ENCODE peak calls at places on chromosomes 5 and 9, in six cellular contexts. I is hepatocyte, A is lung, S is lower leg skin, F is RWPE1, C is GM10248. H is an unnamed sample.

GRCh38 chr5:57302164-57302563 is 128.3 kb downstream of the GPBP1 start:
- DNase-seq in I (no peak), A (no peak), S (no peak), F (peak), C (no peak), H (no peak)

GRCh38 chr9:102124465-102124864 is 386.0 kb upstream of the GRIN3A start:
- DNase-seq in I (no peak), A (no peak), S (no peak), F (no peak), C (no peak), H (no peak)

GRCh38 chr9:36499156-36499886 is 73.4 kb upstream of the MELK start:
- DNase-seq in I (peak), A (no peak), S (no peak), F (no peak), C (no peak), H (peak)

GRCh38 chr5:80466669-80467485 is 21.0 kb upstream of the FAM151B start:
- DNase-seq in I (no peak), A (no peak), S (no peak), F (peak), C (no peak), H (no peak)

GRCh38 chr9:134410078-134410834 is 84.0 kb downstream of the RXRA start:
- DNase-seq in I (no peak), A (peak), S (no peak), F (no peak), C (no peak), H (no peak)

GRCh38 chr5:114305402-114306207 is 56.3 kb upstream of the KCNN2 start:
- DNase-seq in I (peak), A (no peak), S (no peak), F (no peak), C (peak), H (no peak)

GRCh38 chr9:131960805-131961495 is 118.7 kb downstream of the MED27 start:
- DNase-seq in I (no peak), A (no peak), S (no peak), F (peak), C (no peak), H (no peak)

GRCh38 chr9:16223074-16223871 is 647.2 kb downstream of the BNC2 start:
- DNase-seq in I (peak), A (no peak), S (no peak), F (no peak), C (no peak), H (no peak)

GRCh38 chr5:124705577-124705976 is 40.9 kb downstream of the ZNF608 start:
- DNase-seq in I (no peak), A (no peak), S (no peak), F (no peak), C (no peak), H (no peak)

GRCh38 chr5:138803935-138804334 is 50.7 kb downstream of the CTNNA1 start:
- DNase-seq in I (no peak), A (no peak), S (no peak), F (no peak), C (no peak), H (no peak)

GRCh38 chr5:138809391-138809790 is 56.2 kb downstream of the CTNNA1 start:
- DNase-seq in I (no peak), A (no peak), S (no peak), F (no peak), C (no peak), H (no peak)

GRCh38 chr5:138803285-138803684 is 50.1 kb downstream of the CTNNA1 start:
- DNase-seq in I (no peak), A (no peak), S (no peak), F (no peak), C (no peak), H (no peak)

GRCh38 chr5:138807182-138807581 is 54.0 kb downstream of the CTNNA1 start:
- DNase-seq in I (no peak), A (no peak), S (no peak), F (no peak), C (no peak), H (no peak)

DNA sequence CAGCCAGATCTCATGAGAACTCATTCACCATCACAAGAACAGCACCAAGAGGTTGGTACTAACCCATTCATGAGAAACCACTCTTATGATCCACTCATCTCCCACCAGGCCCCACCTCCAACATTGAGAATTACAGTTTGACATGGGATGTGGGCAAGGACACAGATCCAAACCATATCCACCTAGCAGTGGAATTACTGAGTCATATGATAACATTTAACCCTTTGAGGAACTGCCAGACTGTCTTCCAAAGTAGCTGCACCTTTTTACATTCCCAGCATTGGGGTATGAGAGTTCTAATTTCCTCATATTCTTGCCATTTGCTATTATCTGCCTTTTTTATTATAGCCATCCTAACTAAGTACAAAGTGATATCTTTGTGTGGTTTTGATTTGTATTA is 51.9 kb downstream of the CTNNA1 start:
- DNase-seq in I (no peak), A (no peak), S (no peak), F (no peak), C (no peak), H (no peak)
- TF ChIP-seq CTCF in I (no peak), A (no peak), S (no peak), F (no peak), C (no peak), H (no peak)

DNA sequence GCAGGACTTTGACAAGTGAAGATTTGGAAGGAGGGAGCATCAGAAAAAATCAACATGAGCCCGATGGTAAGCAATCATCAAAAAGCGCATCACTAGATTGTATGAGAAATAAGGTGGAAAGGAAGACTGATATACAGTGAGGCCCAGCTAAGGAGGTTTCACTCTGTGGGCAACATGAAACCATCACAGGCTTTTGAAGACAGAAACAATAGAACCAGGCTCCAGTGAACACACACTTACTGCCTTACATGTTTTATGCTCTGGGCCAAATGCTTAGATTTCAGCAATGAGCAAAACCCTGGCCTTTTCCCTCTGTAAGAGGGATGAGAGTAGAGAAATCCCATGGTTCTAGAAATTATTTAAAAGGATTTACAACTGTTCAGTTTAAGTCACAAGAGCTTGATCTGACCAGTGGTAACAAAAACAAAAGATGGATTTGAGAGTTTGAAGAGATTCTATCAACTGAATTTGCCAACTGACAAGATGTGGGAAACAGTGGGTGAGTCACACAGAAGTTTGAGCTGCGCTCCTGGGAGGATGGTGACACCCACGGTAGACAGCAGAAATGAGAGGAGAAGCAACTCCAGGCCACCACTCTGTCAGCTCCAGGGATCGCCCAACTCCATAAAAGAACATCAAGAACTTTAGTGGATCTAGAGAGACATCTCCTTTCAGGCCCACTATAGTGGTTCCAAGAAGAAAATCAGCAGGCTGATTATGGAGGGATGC is 261.8 kb downstream of the MCTP1 start:
- DNase-seq in I (no peak), A (no peak), S (no peak), F (no peak), C (no peak), H (no peak)
- TF ChIP-seq CTCF in I (no peak), A (no peak), S (no peak), F (no peak), C (no peak), H (no peak)

GRCh38 chr5:118981783-118982182 is 6.6 kb downstream of the DTWD2 start:
- DNase-seq in I (no peak), A (no peak), S (no peak), F (peak), C (no peak), H (no peak)

GRCh38 chr5:118984602-118985001 is 3.7 kb downstream of the DTWD2 start:
- DNase-seq in I (no peak), A (no peak), S (no peak), F (peak), C (no peak), H (no peak)

GRCh38 chr5:118980438-118980837 is 7.9 kb downstream of the DTWD2 start:
- DNase-seq in I (no peak), A (no peak), S (no peak), F (no peak), C (no peak), H (no peak)

DNA sequence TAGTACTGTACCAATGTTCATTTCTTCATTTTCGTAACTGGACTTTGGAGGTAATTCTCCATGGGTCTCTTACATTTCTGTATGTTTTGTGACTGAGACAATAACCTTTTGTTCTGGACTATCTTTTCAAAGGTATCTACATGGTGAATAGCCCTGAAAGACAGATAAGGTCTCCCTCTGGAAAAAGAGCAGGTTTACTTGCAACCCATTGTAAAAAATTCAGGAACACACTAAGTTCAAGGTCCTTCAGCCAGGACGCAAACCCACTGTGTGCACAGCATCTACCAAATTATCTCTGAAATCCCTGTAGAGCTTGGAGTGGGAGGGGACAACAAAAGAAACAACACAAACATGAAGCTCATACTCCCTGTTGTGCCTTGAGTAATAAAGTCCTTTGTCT is 8.3 kb downstream of the DTWD2 start:
- DNase-seq in I (no peak), A (no peak), S (no peak), F (no peak), C (no peak), H (no peak)
- TF ChIP-seq CTCF in I (no peak), A (no peak), S (no peak), F (no peak), C (no peak), H (no peak)

DNA sequence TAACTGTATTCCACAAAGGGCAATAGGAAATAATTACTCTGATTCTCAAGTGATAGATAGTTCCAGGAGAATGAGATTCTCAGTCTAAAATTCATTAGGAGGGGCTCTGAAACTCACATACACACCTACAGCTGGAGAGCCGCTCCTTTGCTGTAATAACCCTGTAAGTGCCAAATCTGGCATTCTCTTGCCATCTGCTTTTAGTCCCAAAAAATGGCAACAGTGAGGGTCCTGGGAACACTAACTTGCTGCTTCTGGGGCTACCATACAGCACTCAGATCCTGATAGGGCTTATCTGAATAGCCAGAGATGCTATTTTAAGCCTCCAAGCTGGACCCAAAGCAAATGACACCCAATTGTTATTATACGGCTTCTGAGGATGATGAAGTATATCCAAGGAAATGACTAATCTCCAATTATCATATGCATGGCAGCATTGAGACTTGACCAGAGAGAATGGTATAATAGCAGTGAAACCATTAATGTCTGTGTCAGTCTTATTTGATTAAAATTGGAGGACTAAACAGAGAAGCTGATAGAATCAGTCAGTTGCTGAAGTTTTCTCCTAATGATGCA is 200.6 kb downstream of the EFNA5 start:
- DNase-seq in I (no peak), A (no peak), S (no peak), F (peak), C (no peak), H (no peak)
- TF ChIP-seq CTCF in I (no peak), A (no peak), S (no peak), F (no peak), C (no peak), H (no peak)

DNA sequence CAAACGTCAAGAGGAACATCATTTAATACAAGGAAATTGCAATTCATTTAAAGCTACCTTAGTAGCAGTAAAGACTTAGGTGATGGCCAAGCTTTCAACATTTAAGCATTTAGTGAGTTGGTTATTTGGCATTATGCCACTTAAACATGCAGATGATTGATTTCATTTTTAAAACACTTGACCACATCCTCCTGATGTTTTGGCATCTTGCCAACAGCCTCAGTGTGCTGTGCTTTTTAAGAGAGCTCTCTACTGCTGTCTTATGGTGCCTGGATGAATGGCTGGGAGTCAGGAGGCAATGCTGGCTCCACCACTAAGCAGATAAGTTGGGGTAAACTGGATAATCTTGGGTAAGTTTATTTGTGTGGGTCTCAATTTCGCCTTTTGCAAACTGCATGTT is 364.5 kb downstream of the MAN2A1 start:
- DNase-seq in I (peak), A (no peak), S (peak), F (peak), C (no peak), H (no peak)
- TF ChIP-seq CTCF in I (peak), A (no peak), S (no peak), F (peak), C (no peak), H (no peak)

DNA sequence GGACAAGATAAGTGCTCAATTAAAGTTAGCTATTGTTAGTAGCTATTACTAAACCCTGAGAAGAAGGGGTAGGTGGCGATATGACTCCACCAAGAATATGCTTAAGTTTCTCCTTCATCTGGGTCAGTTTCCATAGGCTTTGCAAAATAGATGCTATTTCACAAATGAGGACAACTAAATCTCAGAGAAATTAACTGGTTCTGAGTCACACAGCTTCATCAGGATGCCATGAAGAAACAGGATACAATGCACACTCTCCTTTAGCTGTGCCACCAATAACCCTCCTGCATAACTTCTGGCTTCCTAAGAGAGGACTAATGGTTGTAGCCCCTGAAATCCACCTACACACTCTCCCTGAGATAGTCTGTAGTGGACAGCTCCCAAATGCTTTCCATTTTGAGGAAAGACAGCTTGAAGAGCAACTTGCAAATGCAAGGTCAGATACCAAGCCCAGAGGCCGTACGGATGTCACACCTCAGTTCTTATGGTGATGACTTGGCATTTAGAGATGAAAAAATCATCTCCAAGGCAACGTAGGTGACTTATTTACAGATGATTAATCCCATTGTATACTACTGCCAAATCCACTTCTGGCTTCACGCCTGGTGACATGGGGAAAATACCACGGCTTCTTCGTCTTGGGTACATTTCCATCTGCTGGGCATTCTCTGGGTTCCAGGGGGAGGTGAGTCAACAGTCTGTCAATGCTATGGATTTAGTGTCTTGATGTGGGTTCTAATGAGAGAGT is 251.4 kb upstream of the IL12B start:
- DNase-seq in I (no peak), A (peak), S (peak), F (peak), C (no peak), H (no peak)
- TF ChIP-seq CTCF in I (no peak), A (no peak), S (no peak), F (no peak), C (no peak), H (no peak)

DNA sequence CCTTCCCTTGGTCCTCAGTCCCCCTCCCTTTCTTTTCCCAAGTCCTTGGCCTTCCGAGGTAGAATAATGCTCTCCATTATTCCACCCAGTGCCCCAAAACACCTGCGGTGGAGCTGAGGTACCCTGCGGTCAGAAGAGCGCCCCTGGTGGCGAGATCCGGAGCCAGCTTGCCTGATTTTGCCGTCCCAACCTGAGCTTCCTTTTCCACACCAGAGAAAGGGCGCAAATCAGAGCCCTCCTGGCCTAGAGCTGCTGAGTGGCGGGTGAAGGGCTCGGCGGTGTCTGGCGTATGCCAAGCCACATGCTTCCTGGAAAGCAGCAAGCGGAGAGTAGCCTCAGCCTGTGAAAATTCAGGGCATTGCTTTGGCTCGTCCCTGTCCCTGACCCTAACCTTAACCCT is 21.1 kb upstream of the CARTPT start:
- DNase-seq in I (no peak), A (no peak), S (no peak), F (no peak), C (no peak), H (peak)
- TF ChIP-seq CTCF in I (peak), A (no peak), S (no peak), F (peak), C (no peak), H (peak)

GRCh38 chr9:17628617-17629016 is 49.8 kb downstream of the SH3GL2 start:
- DNase-seq in I (no peak), A (no peak), S (no peak), F (no peak), C (no peak), H (no peak)
- TF ChIP-seq CTCF in I (no peak), A (no peak), S (no peak), F (no peak), C (no peak), H (no peak)